ENCODE peak calls at places on chromosomes 12 and 14, in four cellular contexts. O is ascending aorta; C is tibial artery; V is stimulated activated naive CD8-positive, alpha-beta T cell treated with anti-CD3 and anti-CD28 coated beads, Interleukin-15, Interleukin-2, amounts not matched to agents 100 U/mL and 50 U/mL, for 24 hours. S is an unnamed sample.

GRCh38 chr12:19129486-19130223 is at the start of gene PLEKHA5:
- DNase-seq in V (peak), O (peak), C (peak), S (peak)

GRCh38 chr14:70000601-70001000 is 121.4 kb downstream of the SMOC1 start:
- DNase-seq in O (no peak), C (no peak), V (no peak), S (no peak)

GRCh38 chr14:90429764-90430163 is 32.9 kb downstream of the CALM1 start:
- DNase-seq in V (no peak), C (no peak), O (no peak), S (no peak)

GRCh38 chr12:100955139-100955538 is 160.6 kb downstream of the ANO4 start:
- DNase-seq in O (peak), C (no peak), V (no peak), S (no peak)

GRCh38 chr12:95959107-95959506 is 16.0 kb downstream of the AMDHD1 start:
- DNase-seq in O (no peak), C (no peak), V (no peak), S (no peak)

GRCh38 chr12:81231574-81232368 is 153.9 kb downstream of the ACSS3 start:
- DNase-seq in C (no peak), V (no peak), O (no peak), S (no peak)

GRCh38 chr12:45282411-45282810 is 66.5 kb downstream of the ANO6 start:
- DNase-seq in V (no peak), O (no peak), C (no peak), S (no peak)

GRCh38 chr14:89337912-89338311 is 79.1 kb downstream of the FOXN3 start:
- DNase-seq in V (no peak), C (peak), O (no peak), S (no peak)

GRCh38 chr12:20376984-20377383 is 8.6 kb downstream of the PDE3A start:
- DNase-seq in C (no peak), O (no peak), V (no peak), S (no peak)

GRCh38 chr12:15205341-15206010 is 15.7 kb downstream of the RERG start:
- DNase-seq in C (no peak), V (no peak), O (no peak), S (no peak)

GRCh38 chr14:24911324-24912095 is 138.4 kb downstream of the STXBP6 start:
- DNase-seq in O (no peak), C (peak), V (no peak), S (no peak)

GRCh38 chr14:89813485-89814080 is 140.9 kb downstream of the EFCAB11 start:
- DNase-seq in V (no peak), C (no peak), O (peak), S (no peak)

GRCh38 chr14:81303258-81303935 is 82.6 kb upstream of the GTF2A1 start:
- DNase-seq in O (no peak), V (peak), C (no peak), S (peak)

GRCh38 chr12:39772708-39773665 is 153.4 kb upstream of the ABCD2 start:
- DNase-seq in O (no peak), C (no peak), V (no peak), S (no peak)

GRCh38 chr14:36194645-36195044 is 18.1 kb upstream of the PTCSC3 start:
- DNase-seq in C (no peak), O (no peak), V (no peak), S (no peak)

GRCh38 chr12:12319501-12320322 is 30.3 kb downstream of the MANSC1 start:
- DNase-seq in C (no peak), V (no peak), O (no peak), S (no peak)

GRCh38 chr12:50621435-50622304 is 116.9 kb downstream of the DIP2B start:
- DNase-seq in C (no peak), V (no peak), O (no peak), S (no peak)

GRCh38 chr12:132239392-132239791 is 90.0 kb downstream of the GALNT9 start:
- DNase-seq in O (no peak), V (no peak), C (no peak), S (no peak)

GRCh38 chr14:50344116-50344775 is 32.1 kb downstream of the DMAC2L start:
- DNase-seq in V (peak), O (no peak), C (no peak), S (peak)

GRCh38 chr12:20030847-20031246 is 337.5 kb upstream of the PDE3A start:
- DNase-seq in V (no peak), C (no peak), O (no peak), S (no peak)

GRCh38 chr12:128771681-128772080 is 52.1 kb downstream of the SLC15A4 start:
- DNase-seq in C (no peak), O (no peak), V (no peak), S (no peak)

GRCh38 chr12:105523164-105524057 is 192.9 kb downstream of the C12orf75 start:
- DNase-seq in V (no peak), C (peak), O (peak), S (no peak)

GRCh38 chr12:89087149-89087834 is 265.0 kb downstream of the DUSP6 start:
- DNase-seq in V (no peak), C (no peak), O (no peak), S (no peak)

GRCh38 chr14:24058951-24059475 is 7.2 kb downstream of the CARMIL3 start:
- DNase-seq in C (no peak), V (no peak), O (no peak), S (no peak)

GRCh38 chr12:28456934-28457710 is 266.9 kb downstream of the CCDC91 start:
- DNase-seq in V (no peak), O (no peak), C (no peak), S (no peak)

GRCh38 chr14:50038398-50039119 is 77.8 kb downstream of the VCPKMT start:
- DNase-seq in O (no peak), V (peak), C (peak), S (peak)

GRCh38 chr14:92529895-92530294 is 16.3 kb downstream of the RIN3 start:
- DNase-seq in O (no peak), C (no peak), V (no peak), S (no peak)

GRCh38 chr12:29519585-29520182 is 22.2 kb upstream of the OVCH1 start:
- DNase-seq in V (peak), C (no peak), O (no peak), S (no peak)

GRCh38 chr12:46373303-46374182 is 970 bp upstream of the SLC38A2 start:
- DNase-seq in O (peak), C (peak), V (peak), S (peak)

GRCh38 chr12:26017484-26018211 is 59.2 kb downstream of the RASSF8 start:
- DNase-seq in V (peak), C (no peak), O (no peak), S (no peak)

GRCh38 chr12:94571556-94571955 is 78.8 kb downstream of the TMCC3 start:
- DNase-seq in C (no peak), V (no peak), O (no peak), S (no peak)

GRCh38 chr14:24710403-24711063 is 76.5 kb upstream of the GZMB start:
- DNase-seq in C (peak), V (peak), O (no peak), S (peak)

GRCh38 chr12:27970981-27971489 is 1.5 kb downstream of the PTHLH start:
- DNase-seq in O (no peak), C (peak), V (no peak), S (no peak)

GRCh38 chr12:53274445-53274844 is 6.3 kb downstream of the ESPL1 start:
- DNase-seq in C (no peak), O (no peak), V (no peak), S (no peak)

S was measured in activated CD4-positive, alpha-beta memory T cell treated with anti-CD3 and anti-CD28 coated beads for 36 hours.